ENCODE peak calls at places on chromosomes 12 and 14, in four cellular contexts. G, S, L and V are unnamed samples.

GRCh38 chr12:85036241-85036707 is at the start of the genes LRRIQ1 and TSPAN19:
- DNase-seq in G (no peak), S (peak), L (peak), V (peak)

GRCh38 chr12:51547606-51548005 is 43.4 kb upstream of the SCN8A start:
- DNase-seq in G (no peak), S (no peak), L (no peak), V (no peak)

GRCh38 chr12:69630191-69630590 is 19.5 kb upstream of the LRRC10 start:
- DNase-seq in G (no peak), S (no peak), L (no peak), V (no peak)

GRCh38 chr12:116528498-116528897 is 30.7 kb upstream of the MAP1LC3B2 start:
- DNase-seq in G (no peak), S (no peak), L (no peak), V (no peak)

GRCh38 chr12:94615284-94616216 is 34.8 kb downstream of the TMCC3 start:
- DNase-seq in G (no peak), S (no peak), L (no peak), V (no peak)

GRCh38 chr12:22312336-22312735 is 22.2 kb downstream of the ST8SIA1 start:
- DNase-seq in G (no peak), S (no peak), L (no peak), V (no peak)

GRCh38 chr12:31362759-31363415 is 36.9 kb upstream of the SINHCAF start:
- DNase-seq in G (no peak), S (peak), L (no peak), V (peak)

GRCh38 chr12:123410041-123410412 is 26.1 kb downstream of the KMT5A start:
- DNase-seq in G (no peak), S (no peak), L (no peak), V (no peak)

GRCh38 chr14:85416771-85417170 is 113.2 kb upstream of the FLRT2 start:
- DNase-seq in G (no peak), S (no peak), L (no peak), V (no peak)

GRCh38 chr12:64097346-64098105 is 124.6 kb downstream of the KICS2 start:
- DNase-seq in G (no peak), S (no peak), L (no peak), V (no peak)

GRCh38 chr12:92729773-92730305 is 27.1 kb downstream of the PLEKHG7 start:
- DNase-seq in G (no peak), S (no peak), L (no peak), V (peak)

GRCh38 chr12:25816637-25817036 is 141.8 kb upstream of the RASSF8 start:
- DNase-seq in G (no peak), S (no peak), L (no peak), V (no peak)

GRCh38 chr14:21192447-21192822 is 36.6 kb upstream of the OR5AU1 start:
- DNase-seq in G (no peak), S (no peak), L (no peak), V (no peak)

GRCh38 chr12:103679771-103680170 is 92.7 kb downstream of the STAB2 start:
- DNase-seq in G (no peak), S (no peak), L (no peak), V (no peak)

GRCh38 chr14:24279301-24280186 is 8.1 kb upstream of the RABGGTA start:
- DNase-seq in G (no peak), S (no peak), L (peak), V (no peak)

GRCh38 chr14:68549057-68549421 is 243.8 kb downstream of the ZFP36L1 start:
- DNase-seq in G (no peak), S (no peak), L (no peak), V (no peak)

DNA sequence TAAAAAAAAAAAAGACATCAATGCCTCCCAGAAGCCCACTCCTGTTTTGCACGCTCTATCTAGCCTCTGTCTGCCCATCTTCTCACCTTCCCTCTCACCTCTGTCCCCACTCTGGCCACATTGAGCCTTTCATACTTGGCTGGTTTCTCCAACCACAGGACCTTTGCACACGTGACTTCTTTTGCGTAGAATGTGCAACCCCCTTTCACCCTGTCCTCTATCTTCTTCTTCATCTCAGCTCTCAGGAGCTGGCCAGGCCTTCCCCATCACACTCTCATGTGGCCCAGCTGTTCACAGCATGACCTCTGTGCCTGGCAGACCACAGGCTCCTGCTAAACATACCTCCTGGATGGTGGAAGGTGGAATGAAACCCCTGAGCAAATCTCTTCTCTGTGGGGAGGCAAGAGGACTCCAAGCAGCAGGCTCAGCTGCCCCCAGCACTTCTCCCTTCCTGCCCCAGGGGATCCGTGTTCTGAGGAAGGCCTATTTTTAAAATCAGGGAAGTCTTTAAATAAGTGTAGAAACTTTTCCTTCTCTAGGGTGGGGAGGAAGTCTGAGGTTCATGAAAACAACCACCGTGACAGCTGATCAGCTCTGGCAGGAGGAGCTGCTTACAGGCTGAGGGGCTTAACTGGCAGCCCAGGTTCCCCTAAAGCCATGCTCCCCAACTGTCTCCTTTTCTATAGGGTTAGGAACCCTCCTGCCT is 11.6 kb downstream of the HVCN1 start:
- DNase-seq in G (no peak), S (no peak), L (no peak), V (no peak)
- H3K27ac ChIP-seq in G (no peak), S (peak), L (no peak), V (no peak)

GRCh38 chr12:7146906-7147305 is 16.7 kb downstream of the CLSTN3 start:
- DNase-seq in G (no peak), S (no peak), L (no peak), V (no peak)
- H3K27ac ChIP-seq in G (no peak), S (no peak), L (no peak), V (no peak)

GRCh38 chr14:74468513-74468912 is 24.6 kb downstream of the NPC2 start:
- DNase-seq in G (no peak), S (no peak), L (no peak), V (no peak)
- H3K27ac ChIP-seq in G (no peak), S (no peak), L (no peak), V (no peak)

DNA sequence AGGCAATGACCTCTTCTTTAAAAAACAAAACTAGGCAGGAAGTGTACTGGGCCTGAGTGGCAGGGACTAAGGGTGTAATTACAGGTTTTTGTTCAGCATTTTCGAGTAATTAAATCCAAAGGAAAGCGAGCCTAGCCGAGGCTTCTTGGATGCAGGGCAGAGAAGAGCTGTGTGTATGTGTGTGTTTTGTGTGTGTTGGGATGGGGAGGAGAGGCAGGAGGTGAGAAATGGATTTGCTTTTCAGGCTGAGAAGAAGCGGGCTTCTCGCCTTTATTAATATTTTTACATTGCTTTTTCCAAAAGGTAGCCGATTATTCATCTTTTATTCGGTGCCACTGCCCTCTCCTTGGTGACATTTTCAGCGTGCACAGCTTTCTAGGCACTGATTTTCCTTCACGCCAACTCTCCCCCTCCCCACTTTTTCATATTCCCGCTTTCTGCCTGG is 8.9 kb upstream of the IRF2BPL start:
- DNase-seq in G (no peak), S (no peak), L (no peak), V (no peak)
- H3K27ac ChIP-seq in G (peak), S (peak), L (no peak), V (no peak)

DNA sequence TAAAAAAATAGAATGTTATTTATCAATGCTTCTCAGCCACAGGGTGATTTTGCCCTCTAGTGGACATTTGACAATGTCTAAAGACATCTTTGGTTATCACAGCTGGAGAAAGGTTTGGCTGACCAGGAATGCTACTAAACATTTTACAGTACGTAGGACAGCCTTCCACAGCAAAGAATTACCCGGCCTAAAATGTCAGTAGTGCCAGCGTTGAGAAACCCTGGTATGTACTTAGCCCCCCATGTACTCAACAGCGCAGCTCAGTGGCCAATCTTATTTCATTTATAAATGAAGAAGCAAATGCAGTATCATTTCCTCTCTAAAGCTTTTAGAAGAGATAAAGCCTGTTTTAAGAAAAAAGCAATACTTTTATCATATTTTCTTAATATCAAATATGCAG is 5.8 kb downstream of the MARK3 start:
- DNase-seq in G (no peak), S (no peak), L (no peak), V (peak)
- H3K27ac ChIP-seq in G (no peak), S (no peak), L (no peak), V (no peak)

DNA sequence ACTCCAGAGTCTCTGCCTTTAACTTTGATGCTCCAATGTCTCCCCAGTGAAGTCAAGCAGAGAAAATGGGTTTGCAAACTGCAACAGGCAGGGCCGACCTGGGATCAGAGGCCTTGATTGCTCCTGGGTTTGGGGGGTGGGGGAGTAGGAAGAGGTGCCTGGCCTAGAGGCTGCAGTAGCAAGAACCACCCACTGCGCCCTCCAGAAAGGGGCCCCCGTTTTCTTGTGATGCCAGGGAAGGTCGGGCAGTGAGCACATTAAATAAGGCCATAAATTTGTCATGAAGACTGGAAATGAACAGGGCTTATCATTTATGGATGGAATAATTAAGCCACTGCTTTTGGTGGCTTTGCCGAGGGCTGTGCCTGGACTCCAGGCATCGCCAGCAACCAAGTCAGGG is 38.2 kb upstream of the FAM222A start:
- DNase-seq in G (no peak), S (no peak), L (no peak), V (no peak)
- H3K27ac ChIP-seq in G (no peak), S (no peak), L (no peak), V (no peak)

DNA sequence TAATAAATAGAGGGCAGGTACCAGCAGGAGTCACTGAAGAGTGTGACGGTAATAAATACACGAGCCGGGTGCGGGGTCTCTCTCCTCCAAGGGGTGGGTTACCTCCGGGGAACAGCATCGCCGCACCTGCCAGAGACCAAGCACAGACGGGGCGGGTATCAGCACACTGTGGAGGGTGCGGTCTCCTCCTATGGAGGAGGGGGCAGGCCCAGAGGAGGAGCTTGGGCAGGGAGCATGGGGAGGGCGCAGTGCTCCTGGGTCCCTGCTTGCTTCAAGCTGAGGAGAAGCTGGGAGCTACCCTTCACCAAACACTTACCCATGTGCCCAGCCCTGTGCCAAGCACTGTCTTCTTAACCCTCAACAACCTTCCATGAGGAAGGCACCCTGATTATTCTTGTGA is 12.8 kb downstream of the PGF start:
- DNase-seq in G (no peak), S (no peak), L (no peak), V (no peak)
- H3K27ac ChIP-seq in G (peak), S (peak), L (no peak), V (peak)

DNA sequence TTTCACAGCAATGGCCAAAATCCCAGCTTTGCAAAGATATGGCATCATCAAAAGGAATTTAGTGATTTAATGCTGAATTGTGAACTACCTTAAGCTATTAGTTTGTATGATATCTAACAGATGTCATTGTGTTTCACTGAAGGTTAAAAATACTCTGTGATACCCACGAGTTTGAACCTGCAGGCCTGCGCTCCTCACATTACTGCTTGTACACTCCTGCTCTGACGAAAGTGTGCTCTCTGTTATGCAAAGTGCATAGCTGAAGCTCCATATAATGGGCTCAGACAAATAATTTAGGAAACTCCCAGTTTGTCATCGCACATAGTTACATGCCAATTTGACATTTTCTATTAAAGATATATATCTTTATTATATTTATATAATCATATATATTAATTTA is 52.2 kb downstream of the SPPL3 start:
- DNase-seq in G (no peak), S (no peak), L (no peak), V (no peak)
- H3K27ac ChIP-seq in G (no peak), S (no peak), L (no peak), V (no peak)

GRCh38 chr14:93024493-93024892 is 91.2 kb downstream of the ITPK1 start:
- DNase-seq in G (no peak), S (no peak), L (no peak), V (peak)

GRCh38 chr14:93023039-93023438 is 92.7 kb downstream of the ITPK1 start:
- DNase-seq in G (no peak), S (no peak), L (no peak), V (peak)

GRCh38 chr14:93027810-93028723 is 87.7 kb downstream of the ITPK1 start:
- DNase-seq in G (no peak), S (no peak), L (no peak), V (no peak)

GRCh38 chr14:93023802-93024434 is 91.8 kb downstream of the ITPK1 start:
- DNase-seq in G (no peak), S (no peak), L (no peak), V (no peak)

DNA sequence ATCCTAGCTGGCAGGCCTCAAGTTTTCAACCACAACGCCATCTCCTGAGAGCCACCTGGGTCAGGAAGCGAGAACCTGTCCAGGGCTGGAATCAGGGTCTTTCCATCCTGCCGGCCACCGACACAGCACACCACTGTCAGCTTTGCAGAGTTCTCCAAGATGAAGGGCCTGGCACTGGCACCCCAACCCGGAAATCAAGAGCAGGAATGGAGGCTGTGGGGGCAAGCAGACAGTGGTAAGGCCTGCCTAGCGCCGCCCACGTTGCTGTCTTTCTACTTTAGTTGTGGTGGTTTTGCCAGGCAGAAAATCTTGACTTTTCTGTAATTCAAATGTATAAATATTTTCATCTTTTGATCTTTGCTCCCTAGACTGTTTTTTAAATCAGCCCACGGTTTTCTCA is 90.7 kb downstream of the ITPK1 start:
- DNase-seq in G (no peak), S (no peak), L (no peak), V (no peak)
- H3K27ac ChIP-seq in G (no peak), S (no peak), L (no peak), V (peak)

DNA sequence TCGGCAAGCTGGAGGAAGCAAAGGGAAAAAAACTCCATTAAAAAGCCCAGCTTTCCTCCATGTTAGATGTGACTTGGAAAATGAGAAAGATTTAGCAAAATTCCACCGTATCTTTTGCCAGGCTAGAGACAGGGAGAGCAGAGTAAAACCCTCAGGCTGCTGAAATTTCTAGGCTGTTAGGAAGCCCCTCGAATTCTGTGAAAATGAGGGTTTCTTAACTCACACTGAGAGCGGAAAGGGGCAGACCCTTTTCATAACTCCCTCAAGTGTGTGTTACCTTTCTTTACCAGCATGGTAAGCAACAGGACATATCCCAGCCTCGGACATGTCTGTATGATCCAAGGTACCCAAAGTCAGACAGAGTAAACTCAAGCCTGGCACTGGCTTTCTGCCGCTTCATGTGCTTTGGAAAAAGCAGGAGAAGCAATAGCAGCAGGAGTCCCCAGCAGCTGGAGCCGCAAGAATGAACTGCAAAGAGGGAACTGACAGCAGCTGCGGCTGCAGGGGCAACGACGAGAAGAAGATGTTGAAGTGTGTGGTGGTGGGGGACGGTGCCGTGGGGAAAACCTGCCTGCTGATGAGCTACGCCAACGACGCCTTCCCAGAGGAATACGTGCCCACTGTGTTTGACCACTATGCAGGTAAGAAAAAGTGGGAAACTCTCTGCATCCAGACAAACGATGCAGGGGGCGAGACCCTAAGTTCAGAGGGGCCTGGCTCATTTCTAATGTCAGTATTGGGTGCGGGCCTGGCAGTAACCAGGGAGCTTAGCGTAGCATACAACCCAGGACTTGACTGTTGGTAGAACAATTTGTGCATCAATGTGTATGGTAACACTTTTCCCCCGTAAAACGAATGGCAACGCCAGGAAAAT is at the start of gene RHOJ:
- DNase-seq in G (no peak), S (no peak), L (peak), V (no peak)
- H3K27ac ChIP-seq in G (peak), S (peak), L (peak), V (no peak)